ENCODE peak calls at places on chromosomes 7 and 10, in nine cellular contexts. H, E, O, R, Y, P, G, M and B are unnamed samples.
A peak's percentile ranks its signal among the peaks of the same experiment; 100 is the strongest.

GRCh38 chr7:146375155-146375554 is 258.6 kb downstream of the CNTNAP2 start:
- DNase-seq in E (no peak), O (no peak), H (no peak), R (no peak), G (no peak), Y (no peak), P (no peak), M (no peak), B (no peak)

GRCh38 chr7:90743626-90744025 is 147.5 kb downstream of the CDK14 start:
- DNase-seq in M (no peak), O (no peak), G (no peak), P (no peak), H (no peak), Y (no peak), E (no peak), R (no peak), B (no peak)

GRCh38 chr7:45457591-45457990 is 116.6 kb upstream of the ADCY1 start:
- DNase-seq in Y (no peak), P (no peak), R (no peak), G (no peak), H (no peak), E (no peak), M (no peak), O (no peak), B (no peak)

GRCh38 chr7:16114633-16115032 is 306.7 kb downstream of the CRPPA start:
- DNase-seq in P (no peak), Y (peak; percentile 33), M (no peak), G (no peak), O (no peak), R (no peak), H (peak; percentile 31), E (no peak), B (no peak)

GRCh38 chr10:103661198-103661950 is 167.9 kb downstream of the NEURL1 start:
- DNase-seq in G (no peak), O (peak; percentile 90), P (peak; percentile 37), Y (peak; percentile 51), R (no peak), M (peak; percentile 94), H (no peak), E (peak; percentile 89), B (peak; percentile 90)

GRCh38 chr7:117133125-117133524 is 179.8 kb downstream of the ST7 start:
- DNase-seq in Y (no peak), M (no peak), O (no peak), R (no peak), G (no peak), H (no peak), P (no peak), E (no peak), B (no peak)

GRCh38 chr7:127887096-127887495 is 144.1 kb downstream of the LRRC4 start:
- DNase-seq in R (no peak), P (no peak), G (no peak), H (no peak), Y (no peak), O (no peak), M (no peak), E (no peak), B (no peak)

GRCh38 chr7:138934861-138935260 is 46.3 kb downstream of the KIAA1549 start:
- DNase-seq in G (no peak), H (no peak), R (no peak), P (no peak), O (no peak), Y (no peak), M (no peak), E (no peak), B (no peak)

GRCh38 chr7:134828361-134828760 is 48.9 kb downstream of the CALD1 start:
- DNase-seq in M (no peak), O (no peak), G (no peak), R (no peak), P (no peak), E (no peak), Y (no peak), H (no peak), B (no peak)

GRCh38 chr10:117175215-117175900 is 21.9 kb upstream of the KCNK18 start:
- DNase-seq in E (no peak), P (no peak), Y (no peak), M (peak; percentile 84), H (no peak), G (peak; percentile 26), R (peak; percentile 44), O (no peak), B (no peak)

GRCh38 chr10:124680675-124681074 is 63.5 kb downstream of the FAM53B start:
- DNase-seq in P (no peak), O (no peak), R (no peak), G (no peak), Y (no peak), H (no peak), E (peak; percentile 91), M (peak; percentile 91), B (no peak)

GRCh38 chr7:157656195-157656769 is 319.5 kb downstream of the DNAJB6 start:
- DNase-seq in O (no peak), Y (no peak), P (no peak), M (peak; percentile 71), R (no peak), G (no peak), H (no peak), E (no peak), B (no peak)

GRCh38 chr7:40597517-40597916 is 462.7 kb downstream of the SUGCT start:
- DNase-seq in M (no peak), H (no peak), P (no peak), G (no peak), R (no peak), O (no peak), Y (no peak), E (no peak), B (no peak)

GRCh38 chr7:55365103-55365679 is at the start of gene LANCL2:
- DNase-seq in G (no peak), Y (no peak), H (no peak), R (no peak), P (no peak), M (peak; percentile 85), O (no peak), E (no peak), B (no peak)

GRCh38 chr7:105837765-105838241 is 38.6 kb downstream of the ATXN7L1 start:
- DNase-seq in Y (no peak), O (no peak), R (no peak), E (no peak), P (no peak), M (no peak), G (no peak), H (no peak), B (no peak)

GRCh38 chr7:132750056-132750455 is 173.8 kb upstream of the PLXNA4 start:
- DNase-seq in E (no peak), M (peak; percentile 48), Y (no peak), P (no peak), O (no peak), R (no peak), G (no peak), H (no peak), B (no peak)

GRCh38 chr7:51647486-51647885 is 330.9 kb upstream of the COBL start:
- DNase-seq in M (no peak), E (no peak), Y (no peak), P (no peak), G (no peak), O (no peak), H (no peak), R (no peak), B (no peak)

GRCh38 chr7:151425670-151426075 is 14.3 kb downstream of the CRYGN start:
- DNase-seq in O (peak; percentile 55), R (no peak), E (no peak), G (no peak), M (peak; percentile 44), P (no peak), Y (no peak), H (no peak), B (no peak)

GRCh38 chr10:1873916-1874315 is 136.6 kb upstream of the ADARB2 start:
- DNase-seq in R (no peak), G (no peak), E (no peak), P (no peak), Y (no peak), M (no peak), O (no peak), H (no peak), B (no peak)

GRCh38 chr7:26292768-26293560 is 1.3 kb downstream of the SNX10 start:
- DNase-seq in M (no peak), H (no peak), O (no peak), R (no peak), E (no peak), Y (no peak), P (no peak), G (peak; percentile 8), B (no peak)

GRCh38 chr7:81499262-81500116 is 270.4 kb downstream of the HGF start:
- DNase-seq in Y (peak; percentile 81), M (no peak), R (no peak), G (peak; percentile 31), H (peak; percentile 69), O (peak; percentile 57), P (no peak), E (no peak), B (no peak)